ENCODE peak calls at places on chromosomes 7 and 10, in seven cellular contexts. D is SJCRH30; M is adrenal gland; S is CD8-positive, alpha-beta T cell; K is neural progenitor cell; F is right lobe of liver; W is left ventricle myocardium inferior. N is an unnamed sample.

GRCh38 chr10:51010977-51011376 is 63.3 kb upstream of the PRKG1 start:
- DNase-seq in D (peak; percentile 64), M (peak; percentile 32), S (no peak), K (peak; percentile 57), F (no peak), W (no peak), N (no peak)

GRCh38 chr7:41655470-41655869 is 47.4 kb downstream of the INHBA start:
- DNase-seq in D (no peak), M (no peak), S (no peak), K (no peak), F (no peak), W (no peak), N (no peak)

GRCh38 chr7:36262286-36262685 is 109.2 kb downstream of the EEPD1 start:
- DNase-seq in D (no peak), M (no peak), S (no peak), K (no peak), F (no peak), W (no peak), N (no peak)

GRCh38 chr10:13791483-13791882 is 204.7 kb downstream of the PRPF18 start:
- DNase-seq in D (no peak), M (no peak), S (no peak), K (no peak), F (no peak), W (no peak), N (no peak)

GRCh38 chr7:21616796-21617436 is 74.1 kb downstream of the DNAH11 start:
- DNase-seq in D (no peak), M (no peak), S (no peak), K (no peak), F (no peak), W (no peak), N (no peak)

GRCh38 chr7:102205915-102206314 is 80.8 kb upstream of the SH2B2 start:
- DNase-seq in D (no peak), M (no peak), S (no peak), K (no peak), F (no peak), W (no peak), N (no peak)

GRCh38 chr10:106626371-106626770 is 538.1 kb downstream of the SORCS1 start:
- DNase-seq in D (no peak), M (no peak), S (no peak), K (no peak), F (no peak), W (no peak), N (no peak)

GRCh38 chr7:149883452-149883861 is 9.7 kb downstream of the ATP6V0E2 start:
- DNase-seq in D (peak; percentile 80), M (peak; percentile 81), S (no peak), K (peak; percentile 84), F (peak; percentile 75), W (peak; percentile 66), N (peak; percentile 63)

GRCh38 chr10:126256864-126257263 is 131.4 kb downstream of the ADAM12 start:
- DNase-seq in D (peak; percentile 30), M (no peak), S (no peak), K (peak; percentile 54), F (no peak), W (no peak), N (no peak)

GRCh38 chr10:5465976-5466450 is 33.4 kb downstream of the CALML5 start:
- DNase-seq in D (peak; percentile 19), M (no peak), S (no peak), K (no peak), F (no peak), W (no peak), N (no peak)

GRCh38 chr10:5464521-5464920 is 34.8 kb downstream of the CALML5 start:
- DNase-seq in D (no peak), M (no peak), S (no peak), K (no peak), F (no peak), W (no peak), N (no peak)

GRCh38 chr10:5468262-5469106 is 30.9 kb downstream of the CALML5 start:
- DNase-seq in D (no peak), M (no peak), S (no peak), K (no peak), F (no peak), W (no peak), N (no peak)

GRCh38 chr10:5467634-5468255 is 31.6 kb downstream of the CALML5 start:
- DNase-seq in D (no peak), M (no peak), S (no peak), K (no peak), F (no peak), W (no peak), N (no peak)

GRCh38 chr10:5466451-5466996 is 32.8 kb downstream of the CALML5 start:
- DNase-seq in D (peak; percentile 82), M (no peak), S (no peak), K (peak; percentile 27), F (peak; percentile 49), W (no peak), N (no peak)
- H3K27ac ChIP-seq in D (peak overlapping the region; percentile 64), M (no peak overlapping the region), S (no peak overlapping the region), K (no peak overlapping the region), F (no peak overlapping the region), W (no peak overlapping the region), N (no peak overlapping the region)

DNA sequence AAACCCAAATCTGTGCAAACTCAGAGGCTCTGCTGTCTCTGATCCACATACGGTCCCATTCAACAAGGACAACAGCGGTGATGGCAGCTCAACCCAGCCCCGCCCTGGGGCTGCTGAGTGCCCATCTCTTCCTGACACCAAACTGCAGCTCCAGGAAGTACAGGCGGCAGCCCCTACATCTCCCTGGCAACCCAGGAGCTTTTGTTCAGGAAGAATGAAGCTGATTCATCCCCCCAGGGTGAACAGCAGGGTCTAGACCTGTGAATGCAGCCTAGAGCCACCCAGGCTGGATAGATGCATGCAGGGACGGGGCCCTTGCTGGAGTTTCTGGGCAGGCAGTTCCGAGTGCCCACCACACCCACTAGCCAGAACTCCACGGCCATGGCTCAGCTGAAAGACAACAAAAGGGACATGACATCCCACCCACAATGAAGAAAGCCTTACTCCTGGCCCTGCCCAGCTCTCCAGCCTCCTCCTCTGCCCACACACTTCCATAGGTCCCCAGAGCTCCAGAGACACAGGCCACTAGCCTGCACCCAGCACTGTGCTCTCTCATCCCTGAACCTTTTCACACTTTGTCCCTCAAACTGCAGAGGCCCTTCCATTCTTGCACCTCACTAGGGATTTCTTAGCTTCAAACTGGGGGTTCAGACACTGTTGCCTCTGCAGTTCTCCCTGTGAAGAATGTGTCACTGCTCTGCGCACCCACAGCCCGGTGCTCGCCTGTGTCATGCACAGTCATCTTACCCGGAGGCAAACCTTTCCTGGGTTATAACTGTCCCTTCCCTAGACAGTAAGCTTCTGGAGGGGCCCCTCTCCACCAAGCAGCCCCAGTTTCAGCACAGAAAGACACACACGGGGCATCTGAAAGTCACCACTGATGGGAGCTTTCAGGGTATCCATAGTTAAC is 99.1 kb downstream of the GRID1 start:
- DNase-seq in D (no peak), M (no peak), S (no peak), K (peak; percentile 37), F (no peak), W (no peak), N (peak; percentile 53)
- H3K27ac ChIP-seq in D (no peak overlapping the region), M (no peak overlapping the region), S (no peak overlapping the region), K (no peak overlapping the region), F (no peak overlapping the region), W (no peak overlapping the region), N (peak overlapping the region; percentile 94)

GRCh38 chr7:128166603-128167315 is 74.3 kb upstream of the LEP start:
- DNase-seq in D (no peak), M (no peak), S (no peak), K (peak; percentile 64), F (peak; percentile 28), W (no peak), N (no peak)

GRCh38 chr7:128165927-128166420 is 75.1 kb upstream of the LEP start:
- DNase-seq in D (no peak), M (no peak), S (no peak), K (no peak), F (no peak), W (no peak), N (no peak)

GRCh38 chr7:128167791-128168666 is 73.0 kb upstream of the LEP start:
- DNase-seq in D (no peak), M (no peak), S (no peak), K (peak; percentile 40), F (no peak), W (no peak), N (no peak)

GRCh38 chr7:128168667-128169210 is 72.3 kb upstream of the LEP start:
- DNase-seq in D (peak; percentile 53), M (peak; percentile 34), S (no peak), K (peak; percentile 92), F (no peak), W (peak; percentile 33), N (no peak)

GRCh38 chr7:128167316-128167691 is 73.8 kb upstream of the LEP start:
- DNase-seq in D (peak; percentile 22), M (peak; percentile 63), S (no peak), K (peak; percentile 71), F (peak; percentile 24), W (no peak), N (no peak)
- H3K27ac ChIP-seq in D (no peak overlapping the region), M (no peak overlapping the region), S (no peak overlapping the region), K (no peak overlapping the region), F (no peak overlapping the region), W (no peak overlapping the region), N (no peak overlapping the region)

GRCh38 chr10:125161570-125162139 is 1.3 kb upstream of the CTBP2 start:
- DNase-seq in D (no peak), M (peak; percentile 41), S (no peak), K (no peak), F (peak; percentile 30), W (no peak), N (no peak)

GRCh38 chr10:125158528-125159485 is 1.6 kb downstream of the CTBP2 start:
- DNase-seq in D (peak; percentile 54), M (peak; percentile 66), S (no peak), K (peak; percentile 55), F (peak; percentile 61), W (peak; percentile 71), N (peak; percentile 43)

GRCh38 chr10:125159486-125159931 is 854 bp downstream of the CTBP2 start:
- DNase-seq in D (peak; percentile 31), M (peak; percentile 39), S (no peak), K (peak; percentile 71), F (peak; percentile 46), W (no peak), N (peak; percentile 56)

GRCh38 chr10:125160856-125161569 is 650 bp upstream of the CTBP2 start:
- DNase-seq in D (peak; percentile 94), M (peak; percentile 88), S (no peak), K (peak; percentile 97), F (peak; percentile 67), W (peak; percentile 78), N (peak; percentile 61)

DNA sequence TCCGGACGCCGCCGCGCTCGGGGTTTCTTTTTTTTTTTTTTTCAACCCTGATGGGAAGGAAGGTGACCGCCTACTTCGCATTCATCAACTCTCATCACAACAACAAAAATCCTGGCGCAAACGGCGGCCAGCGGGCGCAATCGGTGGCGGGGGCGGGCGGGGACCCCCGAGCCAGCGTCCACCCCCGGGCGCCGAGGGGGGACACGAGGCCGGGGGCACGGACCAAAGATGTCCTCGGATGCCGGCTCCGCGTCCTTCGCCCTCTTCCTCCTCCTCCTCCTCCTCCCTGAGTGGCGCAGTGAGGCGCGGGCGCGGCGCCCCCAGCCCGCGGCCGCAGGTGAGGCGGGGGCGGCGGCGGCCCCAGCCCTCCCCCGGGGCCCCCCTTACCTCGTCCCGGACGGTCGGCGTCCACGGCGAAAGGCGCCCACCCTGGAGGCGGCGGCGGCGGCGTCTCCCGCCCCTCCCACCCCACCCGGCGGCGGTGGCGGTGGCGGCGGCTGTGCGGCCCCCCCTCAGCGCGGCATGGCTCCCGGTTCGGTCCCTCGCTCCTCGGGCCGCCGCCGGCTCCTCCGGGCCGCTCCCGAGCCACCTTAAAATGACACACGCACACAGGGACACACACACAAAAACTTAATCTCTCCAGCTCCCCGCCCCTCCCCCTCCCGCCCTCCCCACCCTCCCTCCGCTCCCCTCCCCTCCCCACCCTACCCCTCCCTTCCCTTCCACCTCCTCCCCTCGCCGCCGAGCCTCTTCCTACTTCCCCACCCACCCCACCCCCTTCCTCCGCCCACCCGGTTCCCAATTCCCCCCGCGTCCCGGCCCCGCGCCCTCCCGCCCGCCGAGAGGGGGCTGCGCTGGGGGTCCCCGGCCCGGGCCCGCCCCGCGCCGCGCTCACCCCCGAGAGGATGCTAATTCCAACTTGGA is at the start of gene CTBP2:
- DNase-seq in D (peak; percentile 70), M (peak; percentile 59), S (no peak), K (peak; percentile 85), F (peak; percentile 61), W (peak; percentile 64), N (no peak)
- H3K27ac ChIP-seq in D (peak within 1 kb of the TSS; percentile 65), M (peak within 1 kb of the TSS; percentile 92), S (no peak within 1 kb of the TSS), K (peak within 1 kb of the TSS; percentile 99), F (peak within 1 kb of the TSS; percentile 93), W (peak within 1 kb of the TSS; percentile 98), N (peak within 1 kb of the TSS; percentile 81)